ENCODE peak calls at places on chromosomes 5 and 9, in nine cellular contexts. R is lung, Z is astrocyte, F is PC-3, P is A549, O is heart left ventricle, H is uterus, T is body of pancreas, B is gastrocnemius medialis. E is an unnamed sample. For H3K9me3, the result is how much of the 10 kb centered on the place peaks cover.

GRCh38 chr5:91049800-91050199 is 333.3 kb downstream of the ARRDC3 start:
- DNase-seq in R (no peak), Z (peak), F (peak), P (peak), O (no peak), H (no peak), T (no peak), B (no peak), E (peak)

GRCh38 chr9:99071313-99072039 is 33.4 kb upstream of the TGFBR1 start:
- DNase-seq in R (no peak), Z (peak), F (no peak), P (no peak), O (peak), H (no peak), T (no peak), B (no peak), E (no peak)

GRCh38 chr5:124411089-124411488 is 335.4 kb downstream of the ZNF608 start:
- DNase-seq in R (no peak), Z (no peak), F (no peak), P (no peak), O (no peak), H (no peak), T (no peak), B (no peak), E (peak)

GRCh38 chr5:175214152-175214551 is 229.8 kb downstream of the DRD1 start:
- DNase-seq in R (peak), Z (peak), F (peak), P (peak), O (no peak), H (no peak), T (no peak), B (no peak), E (peak)

GRCh38 chr9:94084314-94084713 is at the start of gene PTPDC1:
- DNase-seq in R (no peak), Z (peak), F (no peak), P (no peak), O (no peak), H (peak), T (no peak), B (no peak), E (peak)

GRCh38 chr5:157478726-157479125 is 18.7 kb downstream of the NIPAL4 start:
- DNase-seq in R (no peak), Z (no peak), F (peak), P (no peak), O (no peak), H (no peak), T (no peak), B (no peak), E (no peak)

GRCh38 chr5:52837068-52837467 is 49.4 kb downstream of the ITGA1 start:
- DNase-seq in R (no peak), Z (peak), F (no peak), P (no peak), O (no peak), H (peak), T (no peak), B (no peak), E (no peak)

GRCh38 chr9:69317081-69317480 is 7.9 kb upstream of the ENTREP1 start:
- DNase-seq in R (no peak), Z (peak), F (peak), P (no peak), O (no peak), H (no peak), T (no peak), B (no peak), E (no peak)

GRCh38 chr5:11904270-11904906 is at the start of gene CTNND2:
- DNase-seq in R (peak), Z (peak), F (peak), P (peak), O (peak), H (no peak), T (peak), B (no peak), E (peak)

GRCh38 chr5:63820557-63820956 is 141.7 kb downstream of the HTR1A start:
- DNase-seq in R (no peak), Z (no peak), F (no peak), P (no peak), O (peak), H (no peak), T (peak), B (no peak), E (peak)

GRCh38 chr9:99411479-99412100 is 189.5 kb downstream of the SEC61B start:
- DNase-seq in R (no peak), Z (no peak), F (no peak), P (no peak), O (peak), H (no peak), T (no peak), B (no peak), E (no peak)

GRCh38 chr9:70932097-70932496 is 189.3 kb downstream of the TRPM3 start:
- DNase-seq in R (no peak), Z (no peak), F (no peak), P (no peak), O (no peak), H (no peak), T (no peak), B (no peak), E (no peak)

GRCh38 chr5:33939863-33940262 is 3.7 kb downstream of the RXFP3 start:
- DNase-seq in R (no peak), Z (peak), F (peak), P (no peak), O (no peak), H (no peak), T (no peak), B (no peak), E (peak)

GRCh38 chr5:54844905-54845566 is 140.4 kb downstream of the ESM1 start:
- DNase-seq in R (no peak), Z (peak), F (peak), P (no peak), O (no peak), H (no peak), T (no peak), B (no peak), E (peak)

GRCh38 chr5:95973793-95974325 is 12.2 kb upstream of the ELL2 start:
- DNase-seq in R (no peak), Z (peak), F (no peak), P (no peak), O (no peak), H (no peak), T (no peak), B (no peak), E (no peak)

GRCh38 chr9:4167040-4167671 is 132.7 kb downstream of the GLIS3 start:
- DNase-seq in R (no peak), Z (peak), F (peak), P (no peak), O (no peak), H (no peak), T (no peak), B (no peak), E (no peak)

GRCh38 chr5:94545870-94546625 is 72.4 kb downstream of the KIAA0825 start:
- DNase-seq in R (peak), Z (no peak), F (no peak), P (no peak), O (peak), H (no peak), T (no peak), B (peak), E (no peak)

GRCh38 chr5:137932800-137933199 is 43.5 kb downstream of the PKD2L2 start:
- DNase-seq in R (no peak), Z (no peak), F (no peak), P (no peak), O (no peak), H (no peak), T (no peak), B (no peak), E (peak)

GRCh38 chr9:132237481-132237880 is 75.6 kb downstream of the NTNG2 start:
- DNase-seq in R (no peak), Z (no peak), F (peak), P (peak), O (peak), H (no peak), T (no peak), B (no peak), E (no peak)

GRCh38 chr9:123326662-123327093 is 29.3 kb upstream of the CRB2 start:
- DNase-seq in R (no peak), Z (no peak), F (no peak), P (no peak), O (no peak), H (no peak), T (no peak), B (no peak), E (peak)

GRCh38 chr5:149264432-149265069 is 7.1 kb upstream of the AFAP1L1 start:
- DNase-seq in R (peak), Z (no peak), F (peak), P (peak), O (no peak), H (no peak), T (peak), B (no peak), E (no peak)

GRCh38 chr9:92564982-92565381 is 29.2 kb upstream of the ECM2 start:
- DNase-seq in R (no peak), Z (peak), F (no peak), P (no peak), O (no peak), H (no peak), T (no peak), B (no peak), E (no peak)

GRCh38 chr5:103589416-103590175 is 27.0 kb upstream of the NUDT12 start:
- DNase-seq in R (no peak), Z (peak), F (no peak), P (no peak), O (no peak), H (no peak), T (no peak), B (no peak), E (peak)

GRCh38 chr9:70561111-70561510 is 146.7 kb upstream of the KLF9 start:
- DNase-seq in R (no peak), Z (no peak), F (no peak), P (no peak), O (no peak), H (no peak), T (no peak), B (no peak), E (no peak)

GRCh38 chr9:8652282-8652681 is 852.7 kb upstream of the DMAC1 start:
- DNase-seq in R (no peak), Z (no peak), F (no peak), P (no peak), O (peak), H (no peak), T (no peak), B (no peak), E (no peak)

GRCh38 chr5:10264569-10264968 is 14.5 kb downstream of the CCT5 start:
- DNase-seq in R (no peak), Z (no peak), F (no peak), P (no peak), O (no peak), H (no peak), T (no peak), B (no peak), E (no peak)

GRCh38 chr9:88076286-88077070 is 61.8 kb downstream of the SPATA31C2 start:
- DNase-seq in R (peak), Z (peak), F (peak), P (peak), O (peak), H (peak), T (peak), B (peak), E (peak)

GRCh38 chr9:105127863-105128220 is 116.6 kb upstream of the SLC44A1 start:
- DNase-seq in R (no peak), Z (peak), F (peak), P (no peak), O (no peak), H (no peak), T (no peak), B (no peak), E (no peak)

GRCh38 chr5:95853490-95853889 is 31.0 kb upstream of the GLRX start:
- DNase-seq in R (no peak), Z (no peak), F (no peak), P (no peak), O (no peak), H (no peak), T (no peak), B (no peak), E (no peak)

GRCh38 chr9:22809371-22809770 is 362.7 kb downstream of the DMRTA1 start:
- DNase-seq in R (no peak), Z (no peak), F (no peak), P (no peak), O (no peak), H (no peak), T (no peak), B (no peak), E (no peak)

GRCh38 chr5:143955140-143955539 is 143.2 kb downstream of the HMHB1 start:
- DNase-seq in R (no peak), Z (peak), F (no peak), P (no peak), O (peak), H (no peak), T (no peak), B (no peak), E (no peak)

GRCh38 chr9:79977510-79978197 is 405.9 kb downstream of the TLE4 start:
- DNase-seq in R (no peak), Z (peak), F (no peak), P (no peak), O (no peak), H (no peak), T (no peak), B (no peak), E (no peak)

GRCh38 chr5:135012951-135013391 is 21.1 kb downstream of the PITX1 start:
- DNase-seq in R (no peak), Z (no peak), F (no peak), P (no peak), O (no peak), H (no peak), T (no peak), B (no peak), E (no peak)

GRCh38 chr9:111566234-111566633 is 33.2 kb downstream of the PTGR1 start:
- DNase-seq in R (no peak), Z (no peak), F (no peak), P (no peak), O (peak), H (no peak), T (no peak), B (no peak), E (peak)

GRCh38 chr5:2903451-2904395 is 152.2 kb upstream of the IRX2 start:
- DNase-seq in R (peak), Z (no peak), F (no peak), P (no peak), O (no peak), H (no peak), T (no peak), B (no peak), E (no peak)

GRCh38 chr5:2901511-2901910 is 150.0 kb upstream of the IRX2 start:
- DNase-seq in R (peak), Z (no peak), F (no peak), P (no peak), O (no peak), H (no peak), T (no peak), B (no peak), E (no peak)

GRCh38 chr5:2902742-2903297 is 151.3 kb upstream of the IRX2 start:
- DNase-seq in R (peak), Z (no peak), F (no peak), P (no peak), O (no peak), H (no peak), T (no peak), B (no peak), E (no peak)

GRCh38 chr5:2901096-2901495 is 149.6 kb upstream of the IRX2 start:
- DNase-seq in R (peak), Z (no peak), F (no peak), P (no peak), O (no peak), H (no peak), T (no peak), B (no peak), E (no peak)

DNA sequence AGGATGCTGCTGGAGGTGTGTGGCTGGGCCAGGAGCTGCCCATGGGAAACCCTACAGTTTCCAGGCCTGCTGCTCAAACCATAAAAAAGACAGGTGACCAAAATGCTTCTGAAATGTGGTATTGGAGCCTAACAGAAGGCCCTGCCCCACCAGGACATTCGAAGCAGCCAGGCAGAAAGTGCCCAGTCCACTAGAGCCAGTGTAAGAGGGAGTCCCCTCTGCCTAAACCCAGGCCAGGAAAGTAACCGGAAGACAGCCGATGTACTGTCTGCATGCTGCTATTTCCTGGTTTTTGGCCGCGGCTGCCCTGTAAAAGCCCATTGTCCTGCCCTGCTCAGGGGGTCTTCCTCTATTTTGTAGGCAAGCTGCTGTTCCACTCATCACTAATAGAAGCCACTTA is 150.7 kb upstream of the IRX2 start:
- DNase-seq in R (peak), Z (no peak), F (no peak), P (no peak), O (no peak), H (no peak), T (no peak), B (no peak), E (no peak)
- H3K9me3 ChIP-seq in R (under half), Z (under half), F (under half), P (under half), O (under half), H (under half), T (under half), B (under half), E (under half)

DNA sequence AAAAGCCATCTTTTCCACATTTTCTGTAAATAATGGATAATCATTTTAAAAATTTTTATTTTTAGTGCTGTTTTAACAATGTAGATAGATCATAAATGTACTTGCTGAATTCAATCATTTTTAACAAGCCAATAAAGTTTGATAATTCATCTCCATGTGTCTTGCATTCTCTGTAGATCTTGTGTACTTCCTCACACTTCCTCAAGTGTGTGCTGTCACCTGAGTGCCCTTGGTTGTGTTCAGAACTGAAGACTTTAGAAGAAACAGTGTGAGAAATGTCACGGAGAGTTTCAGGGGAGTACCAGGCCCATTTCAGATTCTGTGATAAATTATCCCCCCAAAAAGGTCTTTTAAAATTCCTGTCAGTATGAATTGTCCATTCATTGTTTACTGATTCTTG is 146.0 kb downstream of the NTRK2 start:
- DNase-seq in R (no peak), Z (no peak), F (no peak), P (no peak), O (no peak), H (no peak), T (no peak), B (no peak), E (no peak)
- TF ChIP-seq CTCF in R (no peak), Z (no peak), F (no peak), P (no peak), O (no peak), H (no peak), T (no peak), B (no peak), E (no peak)

GRCh38 chr5:1431896-1432295 is 13.3 kb downstream of the SLC6A3 start:
- DNase-seq in R (no peak), Z (no peak), F (no peak), P (no peak), O (no peak), H (no peak), T (no peak), B (no peak), E (no peak)
- H3K9me3 ChIP-seq in R (under half), Z (under half), F (under half), P (under half), O (under half), H (under half), T (under half), B (under half), E (under half)

DNA sequence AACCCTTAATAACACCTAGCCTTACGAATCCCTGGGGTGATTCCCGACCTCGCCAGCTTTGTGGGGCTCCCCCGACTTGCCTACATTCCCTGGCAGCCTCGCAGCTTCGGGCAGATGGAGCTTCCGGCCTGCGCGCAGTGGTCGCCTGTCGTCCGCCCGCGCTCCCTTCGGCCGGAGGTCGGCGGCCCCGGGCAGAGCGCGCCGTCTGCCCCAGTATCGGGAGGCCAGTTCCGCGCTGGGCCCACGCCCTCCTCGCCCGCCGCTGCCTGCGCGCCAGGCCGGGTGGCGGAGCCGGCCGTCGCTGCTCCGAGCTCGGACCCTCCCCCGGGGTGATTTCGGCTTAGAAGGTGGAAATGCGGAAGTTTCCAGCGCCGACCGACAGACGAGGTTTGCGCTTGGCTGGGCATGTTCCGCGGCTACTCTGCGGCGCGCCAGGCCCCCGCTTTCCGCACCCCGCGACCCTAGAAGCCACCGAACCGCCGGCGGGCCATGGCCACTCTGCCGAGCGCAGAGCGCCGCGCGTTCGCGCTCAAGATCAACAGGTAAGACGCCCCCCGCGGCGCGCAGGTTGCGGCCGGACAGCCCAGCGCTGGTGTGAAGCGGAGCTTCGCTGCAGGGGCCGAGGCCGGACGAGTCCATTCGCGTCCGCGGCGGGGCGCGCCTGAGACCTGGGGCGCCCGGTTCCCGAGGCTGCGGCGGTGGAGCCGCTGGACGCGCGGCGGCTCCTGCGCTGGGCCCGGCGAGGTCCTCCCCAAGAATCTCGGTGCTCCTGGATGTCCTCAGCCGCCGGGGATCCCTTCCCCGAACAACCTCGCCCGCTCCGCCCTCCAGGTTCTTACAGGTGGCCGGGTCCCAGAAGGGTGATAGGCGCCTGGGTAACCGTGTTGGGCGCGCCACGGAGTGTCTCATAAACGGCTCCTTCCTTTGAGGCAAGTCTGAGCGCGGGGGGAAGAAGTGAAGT is at the start of gene DOCK8:
- DNase-seq in R (peak), Z (peak), F (peak), P (peak), O (peak), H (no peak), T (peak), B (peak), E (peak)
- TF ChIP-seq CTCF in R (no peak), Z (no peak), F (peak), P (peak), O (no peak), H (no peak), T (peak), B (no peak), E (peak)

GRCh38 chr9:95626885-95627558 is 110.3 kb upstream of the PTCH1 start:
- DNase-seq in R (no peak), Z (no peak), F (no peak), P (no peak), O (peak), H (peak), T (peak), B (no peak), E (no peak)
- H3K9me3 ChIP-seq in R (under half), Z (under half), F (under half), P (under half), O (under half), H (under half), T (under half), B (under half), E (under half)

GRCh38 chr5:171606414-171607024 is 179.1 kb upstream of the SMIM23 start:
- DNase-seq in R (no peak), Z (no peak), F (peak), P (no peak), O (no peak), H (no peak), T (no peak), B (no peak), E (no peak)
- TF ChIP-seq CTCF in R (no peak), Z (peak), F (peak), P (peak), O (no peak), H (no peak), T (no peak), B (no peak), E (peak)

DNA sequence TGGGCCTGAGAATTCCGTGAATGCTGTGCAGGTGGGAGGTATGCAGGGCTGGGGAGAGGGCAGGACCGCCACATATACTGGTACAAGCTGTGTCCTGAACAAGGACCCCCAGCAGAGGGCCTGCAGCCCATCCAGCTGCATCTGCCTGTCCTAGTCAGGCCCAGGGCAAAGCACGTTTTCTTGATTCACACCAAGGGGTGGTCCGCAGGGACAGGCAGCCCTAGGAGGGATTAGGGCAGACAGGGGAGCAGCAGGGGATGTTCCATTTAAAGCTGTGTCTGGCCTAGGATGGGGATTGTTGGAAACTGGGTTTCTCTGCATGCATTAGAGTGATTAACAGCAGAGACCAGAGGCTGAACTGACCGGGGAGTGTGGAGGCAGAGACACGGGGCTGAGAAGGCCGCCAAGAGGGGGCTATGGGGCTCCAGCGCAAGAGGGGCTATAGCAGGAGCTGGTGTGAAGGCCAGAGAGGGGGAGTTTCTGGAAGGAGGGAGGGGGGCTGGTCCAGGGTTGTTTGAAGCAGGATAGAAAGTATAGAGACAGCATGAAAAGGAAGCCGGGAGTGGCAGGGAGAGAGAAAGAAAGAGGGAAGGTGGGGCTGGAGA is 2.7 kb downstream of the GRM6 start:
- DNase-seq in R (no peak), Z (no peak), F (no peak), P (no peak), O (no peak), H (no peak), T (no peak), B (no peak), E (no peak)
- H3K9me3 ChIP-seq in R (under half), Z (under half), F (under half), P (under half), O (under half), H (under half), T (under half), B (under half), E (under half)

E was measured in cardiac muscle cell.